ENCODE peak calls at places on chromosomes 3 and 15, in eight cellular contexts. One of them, this sample, is unnamed.

GRCh38 chr3:45896956-45897355 is 10.6 kb downstream of the CCR9 start:
- DNase-seq in DMS 273 treated with DMSO at 0.1 percent for 48 hours: no peak
- DNase-seq in GM06990: no peak
- DNase-seq in vagina: no peak
- DNase-seq in germinal center: no peak
- DNase-seq in MCF 10A: peak; percentile 65
- DNase-seq in right lobe of liver: no peak
- DNase-seq in Jurkat, Clone E6-1: no peak
- DNase-seq in this sample: no peak

GRCh38 chr3:143421556-143421955 is 302.0 kb downstream of the CHST2 start:
- DNase-seq in DMS 273 treated with DMSO at 0.1 percent for 48 hours: no peak
- DNase-seq in GM06990: no peak
- DNase-seq in vagina: no peak
- DNase-seq in germinal center: no peak
- DNase-seq in MCF 10A: no peak
- DNase-seq in right lobe of liver: no peak
- DNase-seq in Jurkat, Clone E6-1: no peak
- DNase-seq in this sample: no peak

GRCh38 chr3:141434255-141434654 is 52.6 kb upstream of the RASA2 start:
- DNase-seq in DMS 273 treated with DMSO at 0.1 percent for 48 hours: no peak
- DNase-seq in GM06990: no peak
- DNase-seq in vagina: no peak
- DNase-seq in germinal center: no peak
- DNase-seq in MCF 10A: no peak
- DNase-seq in right lobe of liver: no peak
- DNase-seq in Jurkat, Clone E6-1: no peak
- DNase-seq in this sample: no peak

GRCh38 chr3:196127308-196128040 is 45.6 kb upstream of the TFRC start:
- DNase-seq in DMS 273 treated with DMSO at 0.1 percent for 48 hours: no peak
- DNase-seq in GM06990: no peak
- DNase-seq in vagina: no peak
- DNase-seq in germinal center: no peak
- DNase-seq in MCF 10A: no peak
- DNase-seq in right lobe of liver: no peak
- DNase-seq in Jurkat, Clone E6-1: peak; percentile 67
- DNase-seq in this sample: no peak

GRCh38 chr3:195548046-195548445 is 4.9 kb upstream of the PPP1R2 start:
- DNase-seq in DMS 273 treated with DMSO at 0.1 percent for 48 hours: no peak
- DNase-seq in GM06990: no peak
- DNase-seq in vagina: no peak
- DNase-seq in germinal center: no peak
- DNase-seq in MCF 10A: no peak
- DNase-seq in right lobe of liver: no peak
- DNase-seq in Jurkat, Clone E6-1: no peak
- DNase-seq in this sample: no peak

GRCh38 chr15:40115670-40116093 is 7.0 kb upstream of the BMF start:
- DNase-seq in DMS 273 treated with DMSO at 0.1 percent for 48 hours: no peak
- DNase-seq in GM06990: peak; percentile 85
- DNase-seq in vagina: no peak
- DNase-seq in germinal center: peak; percentile 85
- DNase-seq in MCF 10A: peak; percentile 43
- DNase-seq in right lobe of liver: peak; percentile 76
- DNase-seq in Jurkat, Clone E6-1: peak; percentile 89
- DNase-seq in this sample: no peak

GRCh38 chr3:121477589-121477988 is 68.2 kb downstream of the POLQ start:
- DNase-seq in DMS 273 treated with DMSO at 0.1 percent for 48 hours: no peak
- DNase-seq in GM06990: no peak
- DNase-seq in vagina: no peak
- DNase-seq in germinal center: no peak
- DNase-seq in MCF 10A: no peak
- DNase-seq in right lobe of liver: no peak
- DNase-seq in Jurkat, Clone E6-1: no peak
- DNase-seq in this sample: no peak

GRCh38 chr15:100785181-100786138 is 94.2 kb upstream of the ALDH1A3 start:
- DNase-seq in DMS 273 treated with DMSO at 0.1 percent for 48 hours: no peak
- DNase-seq in GM06990: no peak
- DNase-seq in vagina: peak; percentile 72
- DNase-seq in germinal center: no peak
- DNase-seq in MCF 10A: peak; percentile 8
- DNase-seq in right lobe of liver: peak; percentile 27
- DNase-seq in Jurkat, Clone E6-1: no peak
- DNase-seq in this sample: no peak

GRCh38 chr3:73061416-73061815 is at the start of gene EBLN2:
- DNase-seq in DMS 273 treated with DMSO at 0.1 percent for 48 hours: no peak
- DNase-seq in GM06990: no peak
- DNase-seq in vagina: no peak
- DNase-seq in germinal center: no peak
- DNase-seq in MCF 10A: no peak
- DNase-seq in right lobe of liver: no peak
- DNase-seq in Jurkat, Clone E6-1: no peak
- DNase-seq in this sample: no peak

GRCh38 chr15:71752604-71753289 is 57.6 kb upstream of the NR2E3 start:
- DNase-seq in DMS 273 treated with DMSO at 0.1 percent for 48 hours: peak; percentile 10
- DNase-seq in GM06990: no peak
- DNase-seq in vagina: no peak
- DNase-seq in germinal center: no peak
- DNase-seq in MCF 10A: peak; percentile 91
- DNase-seq in right lobe of liver: peak; percentile 59
- DNase-seq in Jurkat, Clone E6-1: peak; percentile 24
- DNase-seq in this sample: peak; percentile 17

GRCh38 chr3:48034000-48034516 is 17.8 kb upstream of the MAP4 start:
- DNase-seq in DMS 273 treated with DMSO at 0.1 percent for 48 hours: no peak
- DNase-seq in GM06990: peak; percentile 20
- DNase-seq in vagina: no peak
- DNase-seq in germinal center: no peak
- DNase-seq in MCF 10A: no peak
- DNase-seq in right lobe of liver: no peak
- DNase-seq in Jurkat, Clone E6-1: no peak
- DNase-seq in this sample: no peak

GRCh38 chr3:195071011-195071728 is 199.8 kb downstream of the XXYLT1 start:
- DNase-seq in DMS 273 treated with DMSO at 0.1 percent for 48 hours: no peak
- DNase-seq in GM06990: no peak
- DNase-seq in vagina: no peak
- DNase-seq in germinal center: no peak
- DNase-seq in MCF 10A: no peak
- DNase-seq in right lobe of liver: peak; percentile 39
- DNase-seq in Jurkat, Clone E6-1: no peak
- DNase-seq in this sample: no peak

GRCh38 chr3:43733459-43734384 is 43.0 kb downstream of the ABHD5 start:
- DNase-seq in DMS 273 treated with DMSO at 0.1 percent for 48 hours: no peak
- DNase-seq in GM06990: no peak
- DNase-seq in vagina: no peak
- DNase-seq in germinal center: no peak
- DNase-seq in MCF 10A: no peak
- DNase-seq in right lobe of liver: no peak
- DNase-seq in Jurkat, Clone E6-1: no peak
- DNase-seq in this sample: no peak

GRCh38 chr15:67138946-67139855 is 73.8 kb downstream of the SMAD3 start:
- DNase-seq in DMS 273 treated with DMSO at 0.1 percent for 48 hours: no peak
- DNase-seq in GM06990: no peak
- DNase-seq in vagina: no peak
- DNase-seq in germinal center: no peak
- DNase-seq in MCF 10A: no peak
- DNase-seq in right lobe of liver: no peak
- DNase-seq in Jurkat, Clone E6-1: no peak
- DNase-seq in this sample: no peak